ENCODE peak calls at places on chromosome 19, in nine cellular contexts. S is K562, A is neural progenitor cell, H is body of pancreas, T is upper lobe of left lung, P is thoracic aorta, Z is cardiac muscle cell, N is SK-N-SH, J is heart right ventricle. I is an unnamed sample.

GRCh38 chr19:17909017-17909732 is 23.6 kb upstream of the CCDC124 start:
- DNase-seq in S (no peak), A (peak; percentile 49), H (peak; percentile 62), T (no peak), P (no peak), Z (no peak), N (no peak), J (no peak), I (no peak)

GRCh38 chr19:13865578-13866462 is 11.1 kb upstream of the NANOS3 start:
- DNase-seq in S (no peak), A (peak; percentile 64), H (peak; percentile 48), T (peak; percentile 90), P (no peak), Z (peak; percentile 39), N (peak; percentile 81), J (no peak), I (peak; percentile 39)

GRCh38 chr19:16457195-16457953 is 14.4 kb downstream of the EPS15L1 start:
- DNase-seq in S (no peak), A (peak; percentile 23), H (peak; percentile 20), T (no peak), P (no peak), Z (peak; percentile 14), N (peak; percentile 87), J (peak; percentile 66), I (no peak)

GRCh38 chr19:42132030-42132628 is at the start of gene POU2F2:
- DNase-seq in S (peak; percentile 19), A (peak; percentile 51), H (no peak), T (peak; percentile 84), P (no peak), Z (no peak), N (no peak), J (peak; percentile 45), I (peak; percentile 55)

GRCh38 chr19:2815923-2816322 is 3.7 kb upstream of the ZNF554 start:
- DNase-seq in S (no peak), A (no peak), H (no peak), T (peak; percentile 64), P (no peak), Z (no peak), N (peak; percentile 17), J (no peak), I (no peak)

GRCh38 chr19:5389353-5389752 is 48.7 kb upstream of the PTPRS start:
- DNase-seq in S (no peak), A (no peak), H (no peak), T (no peak), P (no peak), Z (no peak), N (no peak), J (no peak), I (no peak)

GRCh38 chr19:10769533-10770491 is 51.9 kb downstream of the DNM2 start:
- DNase-seq in S (peak; percentile 63), A (peak; percentile 50), H (peak; percentile 83), T (no peak), P (no peak), Z (peak; percentile 91), N (peak; percentile 80), J (peak; percentile 66), I (no peak)

GRCh38 chr19:1289395-1290244 is 3.9 kb downstream of the EFNA2 start:
- DNase-seq in S (peak; percentile 46), A (no peak), H (no peak), T (peak; percentile 72), P (no peak), Z (no peak), N (no peak), J (no peak), I (no peak)

GRCh38 chr19:3358919-3359849 is 7.2 kb upstream of the NFIC start:
- DNase-seq in S (peak; percentile 83), A (peak; percentile 60), H (peak; percentile 82), T (peak; percentile 95), P (no peak), Z (peak; percentile 60), N (peak; percentile 92), J (peak; percentile 80), I (peak; percentile 65)

GRCh38 chr19:2469102-2469914 is 6.6 kb upstream of the GADD45B start:
- DNase-seq in S (peak; percentile 58), A (no peak), H (no peak), T (no peak), P (no peak), Z (no peak), N (no peak), J (no peak), I (no peak)

GRCh38 chr19:27822336-27822735 is 1390.6 kb downstream of the UQCRFS1 start:
- DNase-seq in S (no peak), A (no peak), H (no peak), T (no peak), P (no peak), Z (no peak), N (no peak), J (no peak), I (no peak)

GRCh38 chr19:18796239-18796638 is 5.1 kb upstream of the COMP start:
- DNase-seq in S (no peak), A (no peak), H (no peak), T (no peak), P (no peak), Z (no peak), N (no peak), J (no peak), I (no peak)

GRCh38 chr19:2986951-2987491 is 9.7 kb downstream of the TLE6 start:
- DNase-seq in S (no peak), A (peak; percentile 89), H (no peak), T (no peak), P (no peak), Z (peak; percentile 59), N (peak; percentile 88), J (no peak), I (no peak)

GRCh38 chr19:46974181-46974580 is 45.5 kb upstream of the NPAS1 start:
- DNase-seq in S (no peak), A (no peak), H (no peak), T (no peak), P (no peak), Z (no peak), N (no peak), J (no peak), I (no peak)
- H3K4me1 ChIP-seq in S (peaks cover 20% of the 10 kb centered on the region), A (peaks cover 38% of the 10 kb centered on the region), H (peaks cover 39% of the 10 kb centered on the region), T (peaks cover 42% of the 10 kb centered on the region), P (peaks cover 39% of the 10 kb centered on the region), Z (peaks cover 28% of the 10 kb centered on the region), N (peaks cover 29% of the 10 kb centered on the region), J (peaks cover 54% of the 10 kb centered on the region), I (peaks cover 16% of the 10 kb centered on the region)

GRCh38 chr19:29841559-29842367 is 30.0 kb downstream of the CCNE1 start:
- DNase-seq in S (peak; percentile 40), A (peak; percentile 53), H (no peak), T (no peak), P (no peak), Z (peak; percentile 38), N (peak; percentile 56), J (no peak), I (peak; percentile 31)

GRCh38 chr19:29845576-29846176 is 33.9 kb downstream of the CCNE1 start:
- DNase-seq in S (peak; percentile 42), A (peak; percentile 38), H (no peak), T (peak; percentile 79), P (no peak), Z (peak; percentile 53), N (peak; percentile 63), J (no peak), I (peak; percentile 67)

GRCh38 chr19:29843180-29844051 is 31.6 kb downstream of the CCNE1 start:
- DNase-seq in S (peak; percentile 28), A (peak; percentile 66), H (no peak), T (peak; percentile 84), P (no peak), Z (peak; percentile 63), N (no peak), J (peak; percentile 29), I (peak; percentile 49)

GRCh38 chr19:29842471-29843179 is 30.8 kb downstream of the CCNE1 start:
- DNase-seq in S (no peak), A (no peak), H (no peak), T (no peak), P (no peak), Z (no peak), N (no peak), J (no peak), I (no peak)

DNA sequence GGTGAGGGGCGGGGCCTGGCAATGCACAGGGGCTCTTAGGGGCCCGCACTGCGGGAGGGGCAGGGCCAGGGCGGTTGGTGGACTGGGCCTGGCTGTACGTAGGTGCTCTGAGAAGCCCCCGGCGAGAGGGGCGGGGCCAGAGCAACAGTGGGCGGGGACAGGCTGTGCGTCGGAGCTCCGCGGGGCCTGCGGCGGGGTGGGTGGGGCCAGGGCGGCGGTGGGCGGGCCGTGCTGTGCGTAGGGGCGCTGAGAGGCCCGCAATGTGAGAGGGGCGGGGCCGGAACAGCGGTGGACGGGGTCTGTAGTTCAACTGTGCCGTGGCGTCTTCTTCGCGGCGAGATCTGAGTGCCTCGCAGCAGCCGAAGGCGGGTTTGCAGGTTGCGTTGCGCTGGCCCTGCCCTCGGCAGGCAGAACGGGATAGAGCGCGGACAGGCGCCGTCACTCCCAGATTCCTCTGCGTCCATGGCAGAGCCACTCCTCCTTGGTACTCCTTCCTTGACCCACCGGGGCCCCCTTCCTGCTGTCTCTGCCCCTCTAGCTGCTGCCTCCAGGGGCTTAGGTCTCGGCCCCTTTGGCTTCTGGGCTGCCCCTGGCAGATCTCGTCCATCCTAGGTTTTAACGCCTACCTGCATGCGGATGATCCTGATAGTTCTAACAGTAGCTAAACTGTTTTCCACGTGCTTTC is 33.2 kb downstream of the CCNE1 start:
- DNase-seq in S (peak; percentile 92), A (peak; percentile 96), H (peak; percentile 95), T (peak; percentile 99), P (peak; percentile 69), Z (peak; percentile 97), N (no peak), J (peak; percentile 95), I (peak; percentile 96)
- TF ChIP-seq CTCF in S (no peak), A (peak; percentile 16), H (no peak), T (no peak), P (no peak), Z (no peak), N (peak; percentile 12), J (no peak), I (no peak)

GRCh38 chr19:7294571-7295212 is 478 bp upstream of the INSR start:
- DNase-seq in S (peak; percentile 30), A (peak; percentile 69), H (peak; percentile 91), T (peak; percentile 93), P (peak; percentile 23), Z (peak; percentile 74), N (peak; percentile 86), J (peak; percentile 81), I (peak; percentile 79)
- H3K27ac ChIP-seq in S (no peak overlapping the region), A (no peak overlapping the region), H (peak overlapping the region; percentile 98), T (peak overlapping the region; percentile 89), P (peak overlapping the region; percentile 94), Z (no peak overlapping the region), N (no peak overlapping the region), J (peak overlapping the region; percentile 97), I (peak overlapping the region; percentile 71)

DNA sequence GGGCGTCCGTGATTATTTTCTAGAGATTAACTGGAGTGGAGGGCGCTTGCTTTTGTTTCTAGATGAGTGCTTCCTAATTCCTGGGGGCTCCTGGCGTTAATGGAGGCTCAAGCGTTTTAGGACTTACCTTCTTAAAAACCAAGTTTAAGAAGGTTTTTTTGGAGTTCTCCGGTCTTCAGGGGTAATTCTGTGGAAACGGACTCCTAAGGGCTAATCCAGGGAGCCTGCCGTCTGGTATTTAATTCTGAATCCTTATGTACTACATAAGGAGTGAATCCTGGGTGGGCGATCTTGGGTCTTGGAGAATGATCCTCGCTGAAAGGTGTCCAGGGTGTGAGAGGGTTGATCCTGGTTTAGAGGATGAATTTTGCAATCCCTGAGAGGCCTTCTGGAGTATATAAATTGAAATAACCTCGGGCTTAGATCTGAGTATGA is 357 bp downstream of the RPS11 start:
- DNase-seq in S (no peak), A (no peak), H (no peak), T (no peak), P (no peak), Z (no peak), N (no peak), J (no peak), I (no peak)
- H3K4me1 ChIP-seq in S (peaks cover 42% of the 10 kb centered on the region), A (peaks cover 16% of the 10 kb centered on the region), H (peaks cover 46% of the 10 kb centered on the region), T (peaks cover 51% of the 10 kb centered on the region), P (peaks cover 20% of the 10 kb centered on the region), Z (peaks cover 10% of the 10 kb centered on the region), N (peaks cover 24% of the 10 kb centered on the region), J (peaks cover 54% of the 10 kb centered on the region), I (peaks cover 12% of the 10 kb centered on the region)

I was measured in colonic mucosa.